ENCODE peak calls at places on chromosomes 12 and 14, in four cellular contexts. A is endothelial cell, J is left ventricle myocardium inferior, T is ovary. Q is an unnamed sample.

GRCh38 chr14:58626441-58626840 is 11.3 kb upstream of the DACT1 start:
- DNase-seq in A (no peak), J (no peak), T (no peak), Q (no peak)

GRCh38 chr14:53368714-53369191 is 215.6 kb upstream of the DDHD1 start:
- DNase-seq in J (no peak), A (no peak), T (no peak), Q (no peak)

GRCh38 chr14:87018294-87018693 is 974.7 kb downstream of the GALC start:
- DNase-seq in A (no peak), J (no peak), T (no peak), Q (no peak)

GRCh38 chr12:96522690-96523089 is 33.3 kb downstream of the CFAP54 start:
- DNase-seq in J (no peak), A (no peak), T (no peak), Q (no peak)

GRCh38 chr14:102220031-102220430 is 80.3 kb downstream of the WDR20 start:
- DNase-seq in T (no peak), J (no peak), A (no peak), Q (peak; percentile 57)

GRCh38 chr12:92624236-92624635 is 78.6 kb upstream of the PLEKHG7 start:
- DNase-seq in A (no peak), T (no peak), J (no peak), Q (no peak)

GRCh38 chr14:91349481-91350074 is 68.0 kb downstream of the CCDC88C start:
- DNase-seq in T (no peak), J (no peak), A (no peak), Q (no peak)

GRCh38 chr12:41250748-41251147 is 62.6 kb downstream of the PDZRN4 start:
- DNase-seq in T (no peak), J (no peak), A (no peak), Q (no peak)

GRCh38 chr14:67940894-67941455 is 121.4 kb downstream of the RAD51B start:
- DNase-seq in T (no peak), A (no peak), J (no peak), Q (no peak)

GRCh38 chr12:105911966-105912365 is 226.8 kb downstream of the NUAK1 start:
- DNase-seq in T (no peak), A (no peak), J (no peak), Q (no peak)

GRCh38 chr12:76764856-76765255 is 941 bp downstream of the ZDHHC17 start:
- DNase-seq in J (no peak), A (no peak), T (no peak), Q (no peak)

GRCh38 chr12:104596128-104596799 is 139.5 kb downstream of the CHST11 start:
- DNase-seq in T (no peak), A (no peak), J (peak; percentile 23), Q (no peak)

GRCh38 chr12:62778187-62778586 is 156.8 kb downstream of the PPM1H start:
- DNase-seq in J (no peak), T (no peak), A (no peak), Q (no peak)

GRCh38 chr14:44652640-44653039 is 145.6 kb upstream of the FSCB start:
- DNase-seq in A (no peak), J (no peak), T (no peak), Q (no peak)

GRCh38 chr12:9811651-9812050 is 15.6 kb upstream of the KLRF1 start:
- DNase-seq in T (no peak), J (no peak), A (no peak), Q (no peak)

GRCh38 chr12:108190529-108190928 is 61.4 kb downstream of the WSCD2 start:
- DNase-seq in T (no peak), J (no peak), A (no peak), Q (no peak)

GRCh38 chr14:79809849-79810612 is 401.3 kb downstream of the DIO2 start:
- DNase-seq in J (no peak), A (no peak), T (no peak), Q (no peak)

GRCh38 chr12:105289114-105289904 is 41.2 kb upstream of the C12orf75 start:
- DNase-seq in J (no peak), T (no peak), A (no peak), Q (no peak)

GRCh38 chr12:30631710-30632109 is 64.0 kb downstream of the IPO8 start:
- DNase-seq in T (no peak), J (peak; percentile 16), A (no peak), Q (no peak)

GRCh38 chr14:86574026-86574777 is 1044.3 kb downstream of the FLRT2 start:
- DNase-seq in T (no peak), J (no peak), A (no peak), Q (no peak)

GRCh38 chr12:5956987-5957386 is 11.9 kb upstream of the ANO2 start:
- DNase-seq in A (no peak), J (no peak), T (no peak), Q (no peak)

GRCh38 chr14:77372304-77372841 is 4.5 kb downstream of the TMED8 start:
- DNase-seq in T (no peak), J (no peak), A (no peak), Q (no peak)

GRCh38 chr12:54529581-54529980 is 19.8 kb upstream of the PDE1B start:
- DNase-seq in A (no peak), J (no peak), T (no peak), Q (no peak)

GRCh38 chr12:56079729-56080555 is at the start of gene ERBB3:
- DNase-seq in A (peak; percentile 28), T (peak; percentile 77), J (peak; percentile 57), Q (peak; percentile 93)

GRCh38 chr12:118498171-118498570 is 121.8 kb downstream of the SUDS3 start:
- DNase-seq in A (no peak), T (no peak), J (no peak), Q (no peak)

GRCh38 chr14:25121342-25122129 is 71.6 kb upstream of the STXBP6 start:
- DNase-seq in T (no peak), J (no peak), A (no peak), Q (no peak)

GRCh38 chr14:50260511-50260910 is 29.1 kb upstream of the SOS2 start:
- DNase-seq in T (no peak), J (no peak), A (peak; percentile 16), Q (no peak)

GRCh38 chr12:80216890-80217559 is 117.7 kb downstream of the OTOGL start:
- DNase-seq in T (no peak), J (no peak), A (no peak), Q (no peak)

GRCh38 chr12:132243596-132244289 is 85.6 kb downstream of the GALNT9 start:
- DNase-seq in T (no peak), J (no peak), A (no peak), Q (no peak)

GRCh38 chr14:68012861-68013260 is 193.3 kb downstream of the RAD51B start:
- DNase-seq in A (no peak), J (no peak), T (no peak), Q (no peak)

Q was measured in left lung.